ENCODE peak calls at places on chromosomes 16 and 17, in eight cellular contexts. N is AG09309, C is lower lobe of right lung, J is heart left ventricle, X is DND-41, Y is adrenal gland, A is breast epithelium, Q is B cell. P is an unnamed sample.

GRCh38 chr17:1197781-1198490 is 18.2 kb upstream of the ABR start:
- DNase-seq in N (no peak), C (peak), J (peak), X (peak), Y (peak), A (peak), Q (peak), P (no peak)

GRCh38 chr17:37848690-37849616 is 75.3 kb upstream of the TBC1D3K start:
- DNase-seq in N (no peak), C (no peak), J (no peak), X (peak), Y (no peak), A (no peak), Q (no peak), P (no peak)

GRCh38 chr17:81832608-81833159 is 407 bp downstream of the MCRIP1 start:
- DNase-seq in N (no peak), C (peak), J (no peak), X (peak), Y (no peak), A (peak), Q (no peak), P (no peak)

GRCh38 chr17:27379863-27380533 is 76.2 kb upstream of the KSR1 start:
- DNase-seq in N (no peak), C (peak), J (peak), X (no peak), Y (peak), A (peak), Q (no peak), P (no peak)

GRCh38 chr17:82424001-82424862 is 5.8 kb upstream of the OGFOD3 start:
- DNase-seq in N (no peak), C (no peak), J (no peak), X (peak), Y (no peak), A (no peak), Q (no peak), P (no peak)

GRCh38 chr17:6303664-6304063 is 131.3 kb downstream of the AIPL1 start:
- DNase-seq in N (no peak), C (no peak), J (no peak), X (peak), Y (peak), A (no peak), Q (no peak), P (no peak)

GRCh38 chr16:77782694-77783093 is 5.7 kb upstream of the VAT1L start:
- DNase-seq in N (no peak), C (no peak), J (no peak), X (no peak), Y (no peak), A (no peak), Q (no peak), P (no peak)

GRCh38 chr16:69071036-69071435 is 34.4 kb upstream of the HAS3 start:
- DNase-seq in N (no peak), C (no peak), J (no peak), X (no peak), Y (no peak), A (no peak), Q (no peak), P (no peak)

GRCh38 chr17:82674656-82675475 is 23.6 kb downstream of the RAB40B start:
- DNase-seq in N (no peak), C (no peak), J (no peak), X (no peak), Y (no peak), A (peak), Q (no peak), P (no peak)

GRCh38 chr17:35788504-35788998 is 6.9 kb downstream of the MMP28 start:
- DNase-seq in N (no peak), C (no peak), J (no peak), X (no peak), Y (no peak), A (no peak), Q (no peak), P (no peak)
- TF ChIP-seq CTCF in N (no peak), C (no peak), J (no peak), X (no peak), Y (no peak), A (no peak), Q (no peak), P (no peak)

GRCh38 chr17:63700528-63701441 is 860 bp upstream of the LIMD2 start:
- DNase-seq in N (no peak), C (peak), J (peak), X (peak), Y (no peak), A (no peak), Q (peak), P (no peak)
- TF ChIP-seq CTCF in N (no peak), C (no peak), J (no peak), X (no peak), Y (no peak), A (no peak), Q (peak), P (peak)

GRCh38 chr16:65704866-65705265 is 583.0 kb upstream of the CDH11 start:
- DNase-seq in N (no peak), C (no peak), J (no peak), X (no peak), Y (no peak), A (no peak), Q (no peak), P (no peak)
- TF ChIP-seq CTCF in N (peak), C (no peak), J (no peak), X (peak), Y (no peak), A (no peak), Q (no peak), P (peak)

GRCh38 chr16:85634747-85635544 is 21.8 kb downstream of the GSE1 start:
- DNase-seq in N (no peak), C (no peak), J (no peak), X (no peak), Y (no peak), A (no peak), Q (no peak), P (no peak)
- TF ChIP-seq CTCF in N (peak), C (no peak), J (no peak), X (peak), Y (no peak), A (no peak), Q (no peak), P (peak)